ENCODE peak calls at places on chromosome 1, in nine cellular contexts. O is midbrain; P is stimulated activated CD8-positive, alpha-beta memory T cell treated with anti-CD3 and anti-CD28 coated beads, Interleukin-2, amount 100 ng/mL, for 48 hours; V is stimulated activated CD4-positive, alpha-beta T cell treated with anti-CD3 and anti-CD28 coated beads, Interleukin-12 subunit alpha, Interleukin-12 subunit beta, amount 100 ng/mL, for 4 hours; Z is MCF 10A; A is frontal cortex; T is activated CD4-positive, alpha-beta T cell treated with anti-CD3 and anti-CD28 coated beads for 36 hours; D is HTR-8/SVneo; E is activated effector memory CD4-positive, alpha-beta T cell treated with Interleukin-2 at 50 U/mL for 16 hours. J is an unnamed sample.

GRCh38 chr1:10211805-10212405 is 1.5 kb downstream of the KIF1B start:
- DNase-seq in O (no peak), P (no peak), V (no peak), Z (no peak), A (no peak), T (peak; percentile 32), D (no peak), E (no peak), J (peak; percentile 26)

GRCh38 chr1:24384251-24385090 is 29.1 kb downstream of the STPG1 start:
- DNase-seq in O (no peak), P (peak; percentile 41), V (no peak), Z (peak; percentile 85), A (no peak), T (peak; percentile 76), D (no peak), E (no peak), J (peak; percentile 71)

GRCh38 chr1:153626929-153627796 is at the start of gene S100A13:
- DNase-seq in O (peak; percentile 74), P (no peak), V (no peak), Z (peak; percentile 98), A (no peak), T (peak; percentile 57), D (peak; percentile 93), E (no peak), J (peak; percentile 82)

GRCh38 chr1:111484391-111484790 is 10.6 kb downstream of the C1orf162 start:
- DNase-seq in O (no peak), P (no peak), V (no peak), Z (no peak), A (no peak), T (no peak), D (no peak), E (no peak), J (no peak)

GRCh38 chr1:76867342-76868130 is at the start of gene ST6GALNAC5:
- DNase-seq in O (no peak), P (no peak), V (no peak), Z (no peak), A (peak; percentile 47), T (peak; percentile 18), D (peak; percentile 27), E (no peak), J (peak; percentile 10)

GRCh38 chr1:212035123-212035834 is at the start of the genes DTL and INTS7:
- DNase-seq in O (peak; percentile 99), P (peak; percentile 96), V (peak; percentile 94), Z (peak; percentile 100), A (peak; percentile 90), T (peak; percentile 99), D (peak; percentile 98), E (peak; percentile 97), J (peak; percentile 100)

GRCh38 chr1:200714504-200715187 is 24.0 kb upstream of the CAMSAP2 start:
- DNase-seq in O (no peak), P (no peak), V (no peak), Z (no peak), A (no peak), T (no peak), D (no peak), E (no peak), J (no peak)

GRCh38 chr1:2991753-2992495 is 29.3 kb upstream of the ACTRT2 start:
- DNase-seq in O (no peak), P (no peak), V (no peak), Z (no peak), A (no peak), T (no peak), D (no peak), E (no peak), J (no peak)

GRCh38 chr1:203091761-203092330 is 6.0 kb upstream of the MYOG start:
- DNase-seq in O (no peak), P (no peak), V (no peak), Z (no peak), A (no peak), T (no peak), D (no peak), E (no peak), J (peak; percentile 51)

GRCh38 chr1:33119532-33120217 is 38.7 kb downstream of the AZIN2 start:
- DNase-seq in O (no peak), P (no peak), V (no peak), Z (no peak), A (no peak), T (no peak), D (no peak), E (no peak), J (no peak)

J was measured in RWPE1.